ENCODE peak calls at places on chromosomes 11 and 22, in five cellular contexts. A is MM.1S, D is fibroblast of lung, J is astrocyte, K is PC-9. H is an unnamed sample.

GRCh38 chr11:28763876-28764275 is 655.7 kb downstream of the METTL15 start:
- DNase-seq in D (no peak), A (no peak), K (no peak), J (peak), H (no peak)

GRCh38 chr11:121566279-121567168 is 113.8 kb upstream of the SORL1-AS1 start:
- DNase-seq in K (no peak), J (no peak), A (no peak), D (no peak), H (no peak)

GRCh38 chr11:57544566-57544965 is 7.2 kb downstream of the SMTNL1 start:
- DNase-seq in K (no peak), J (no peak), A (no peak), D (no peak), H (no peak)

GRCh38 chr11:62193954-62194353 is 3.9 kb downstream of the SCGB1D1 start:
- DNase-seq in K (no peak), J (no peak), A (no peak), D (no peak), H (no peak)

GRCh38 chr11:132245558-132246385 is 875.4 kb downstream of the NTM start:
- DNase-seq in K (no peak), J (no peak), A (no peak), D (no peak), H (no peak)

GRCh38 chr11:63843042-63843441 is 4.1 kb downstream of the MARK2 start:
- DNase-seq in D (no peak), J (no peak), K (no peak), A (no peak), H (no peak)

GRCh38 chr11:112539741-112540140 is 279.1 kb upstream of the PLET1 start:
- DNase-seq in J (no peak), K (no peak), A (no peak), D (no peak), H (no peak)

GRCh38 chr11:3803726-3804510 is 4.4 kb upstream of the PGAP2 start:
- DNase-seq in A (no peak), J (peak), K (no peak), D (no peak), H (no peak)

GRCh38 chr11:57800444-57801184 is 39.0 kb downstream of the CTNND1 start:
- DNase-seq in D (peak), K (peak), A (peak), J (peak), H (peak)

GRCh38 chr11:83374311-83374710 is 88.1 kb upstream of the CCDC90B start:
- DNase-seq in K (no peak), D (no peak), A (no peak), J (no peak), H (no peak)

GRCh38 chr11:45913942-45914635 is 3.6 kb downstream of the PEX16 start:
- DNase-seq in D (no peak), J (no peak), K (no peak), A (no peak), H (no peak)

GRCh38 chr11:1706634-1707400 is 9.8 kb downstream of the KRTAP5-6 start:
- DNase-seq in A (no peak), D (no peak), K (no peak), J (no peak), H (no peak)

GRCh38 chr11:55726715-55727324 is 46.4 kb upstream of the OR5D13 start:
- DNase-seq in A (peak), D (no peak), K (no peak), J (no peak), H (no peak)

GRCh38 chr11:5596611-5597201 is at the start of gene TRIM6:
- DNase-seq in K (peak), D (peak), J (peak), A (no peak), H (peak)

GRCh38 chr11:69374110-69374981 is 80.4 kb downstream of the MYEOV start:
- DNase-seq in K (no peak), D (no peak), J (no peak), A (no peak), H (no peak)

GRCh38 chr11:5092821-5093585 is 23.6 kb downstream of the OR52E1 start:
- DNase-seq in K (no peak), J (no peak), A (no peak), D (no peak), H (no peak)

GRCh38 chr11:114607753-114608459 is 12.3 kb upstream of the NXPE4 start:
- DNase-seq in D (no peak), K (no peak), A (no peak), J (no peak), H (no peak)

GRCh38 chr11:85663781-85664560 is 958 bp downstream of the CREBZF start:
- DNase-seq in A (peak), D (peak), K (peak), J (peak), H (peak)

GRCh38 chr22:35506259-35506570 is 34.4 kb upstream of the RASD2 start:
- DNase-seq in D (peak), A (no peak), K (no peak), J (no peak), H (no peak)

GRCh38 chr11:76700177-76701100 is 29.9 kb upstream of the LRRC32 start:
- DNase-seq in J (peak), K (peak), A (no peak), D (peak), H (no peak)

GRCh38 chr11:96199563-96200025 is 143.4 kb downstream of the MAML2 start:
- DNase-seq in A (no peak), K (no peak), J (peak), D (peak), H (no peak)

GRCh38 chr11:35963911-35964310 is 20.0 kb downstream of the LDLRAD3 start:
- DNase-seq in J (no peak), A (no peak), K (no peak), D (no peak), H (no peak)

GRCh38 chr11:70556884-70557741 is 158.8 kb downstream of the CTTN start:
- DNase-seq in J (peak), D (no peak), K (peak), A (no peak), H (no peak)

GRCh38 chr11:6587360-6587953 is 16.0 kb downstream of the RRP8 start:
- DNase-seq in A (no peak), D (no peak), K (no peak), J (no peak), H (no peak)

GRCh38 chr22:36753916-36754315 is 22.0 kb downstream of the IFT27 start:
- DNase-seq in K (no peak), D (no peak), A (no peak), J (no peak), H (no peak)

GRCh38 chr11:47378011-47378835 is at the start of gene SPI1:
- DNase-seq in J (no peak), K (peak), D (no peak), A (peak), H (no peak)

GRCh38 chr22:41910599-41911291 is 4.1 kb downstream of the SHISA8 start:
- DNase-seq in J (no peak), K (no peak), D (no peak), A (no peak), H (no peak)

GRCh38 chr11:107102692-107103463 is 84.6 kb upstream of the GUCY1A2 start:
- DNase-seq in K (no peak), D (no peak), J (no peak), A (no peak), H (no peak)

GRCh38 chr11:123195182-123196059 is at the start of gene CLMP:
- DNase-seq in K (no peak), J (peak), A (no peak), D (peak), H (no peak)

GRCh38 chr11:1500466-1501420 is 14.2 kb upstream of the MOB2 start:
- DNase-seq in K (no peak), D (no peak), J (no peak), A (no peak), H (no peak)

GRCh38 chr22:43419371-43420080 is 7.7 kb downstream of the MPPED1 start:
- DNase-seq in K (no peak), A (no peak), D (no peak), J (no peak), H (no peak)

GRCh38 chr22:43423046-43423445 is 11.2 kb downstream of the MPPED1 start:
- DNase-seq in A (no peak), J (no peak), K (no peak), D (no peak), H (no peak)

GRCh38 chr22:43418079-43418825 is 6.4 kb downstream of the MPPED1 start:
- DNase-seq in A (no peak), D (no peak), J (no peak), K (no peak), H (no peak)

GRCh38 chr22:43421914-43422615 is 10.3 kb downstream of the MPPED1 start:
- DNase-seq in K (no peak), A (no peak), D (no peak), J (no peak), H (no peak)

DNA sequence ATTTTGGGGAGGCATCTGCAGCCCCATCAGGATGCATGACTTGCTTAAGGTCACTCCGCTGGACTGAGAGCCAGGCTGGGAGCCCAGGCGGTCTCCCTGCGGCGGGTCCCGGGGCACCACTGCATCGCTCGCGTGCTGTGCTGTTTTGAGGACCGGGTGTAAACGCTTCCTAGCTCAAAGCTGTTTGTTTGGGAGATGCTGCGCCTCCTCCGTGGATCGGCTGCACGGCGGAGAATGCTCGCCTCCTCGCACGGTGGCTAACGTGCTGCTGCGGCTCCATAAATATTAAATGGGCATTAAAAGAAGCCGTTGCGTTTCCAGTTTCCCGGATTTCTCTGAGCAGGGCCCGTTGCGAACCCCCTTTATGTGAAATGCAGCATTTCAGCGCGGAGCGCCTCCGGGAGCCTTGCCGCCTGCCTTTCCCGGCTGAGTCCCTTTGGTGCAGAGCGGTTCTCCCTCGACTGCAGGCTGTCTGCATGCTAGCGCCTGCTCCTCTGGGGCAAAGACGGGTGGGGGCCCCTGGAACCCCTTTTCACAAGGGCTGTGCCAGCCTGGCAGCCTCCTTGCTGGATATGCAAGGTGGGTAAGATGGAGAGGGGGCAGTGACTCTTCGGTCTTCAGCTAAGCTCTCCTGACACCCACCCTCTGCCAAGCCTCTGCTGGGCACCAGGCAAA is 9.3 kb downstream of the MPPED1 start:
- DNase-seq in J (no peak), K (no peak), A (no peak), D (no peak), H (no peak)
- TF ChIP-seq CTCF in J (no peak), K (no peak), A (no peak), D (no peak), H (no peak)

GRCh38 chr22:39296981-39297489 is 22.4 kb downstream of the RPL3 start:
- DNase-seq in A (peak), K (no peak), D (no peak), J (no peak), H (no peak)
- H3K4me2 ChIP-seq in A (peak), K (peak), D (no peak), J (peak), H (no peak)

GRCh38 chr11:14972581-14973490 is 685 bp upstream of the CALCA start:
- DNase-seq in A (no peak), D (no peak), K (no peak), J (no peak), H (no peak)

GRCh38 chr11:14974723-14975587 is 2.8 kb upstream of the CALCA start:
- DNase-seq in A (peak), J (peak), D (peak), K (no peak), H (no peak)

GRCh38 chr11:14974021-14974698 is 2.0 kb upstream of the CALCA start:
- DNase-seq in A (no peak), J (no peak), D (no peak), K (no peak), H (no peak)

GRCh38 chr11:14971865-14972580 is at the start of gene CALCA:
- DNase-seq in A (no peak), J (no peak), D (peak), K (no peak), H (no peak)

GRCh38 chr11:14973621-14974020 is 1.5 kb upstream of the CALCA start:
- DNase-seq in D (peak), A (no peak), K (no peak), J (peak), H (no peak)
- TF ChIP-seq EZH2 in D (peak), A (no peak), K (no peak), J (peak), H (no peak)

GRCh38 chr11:101436511-101437142 is 147.2 kb downstream of the TRPC6 start:
- DNase-seq in D (peak), J (peak), A (peak), K (no peak), H (peak)
- TF ChIP-seq CTCF in D (peak), J (peak), A (peak), K (peak), H (peak)

DNA sequence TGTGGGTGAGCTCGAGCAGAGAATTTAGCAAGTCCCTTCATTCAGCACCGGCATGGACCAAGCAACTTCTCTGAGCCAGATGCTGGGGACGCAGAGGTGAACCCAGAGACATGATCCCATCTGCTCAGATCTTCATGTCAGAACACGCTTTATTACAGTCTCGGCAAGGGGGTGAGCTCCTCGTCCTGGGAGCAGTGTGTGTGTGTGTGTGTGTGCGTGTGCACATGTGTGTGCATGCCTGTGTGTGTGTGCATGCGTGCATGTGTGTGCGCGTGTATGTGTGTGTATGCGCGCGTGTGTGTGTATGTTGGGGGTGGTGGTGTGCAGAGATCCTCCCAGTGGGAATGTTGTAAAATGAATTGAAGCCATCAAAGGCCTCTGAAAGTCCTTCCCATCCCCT is 9.8 kb downstream of the MIAT start:
- DNase-seq in D (no peak), J (no peak), K (no peak), A (no peak), H (no peak)
- H3K4me2 ChIP-seq in D (no peak), J (no peak), K (no peak), A (no peak), H (no peak)

GRCh38 chr22:29207231-29207550 is 1.5 kb downstream of the EMID1 start:
- DNase-seq in D (no peak), A (no peak), K (no peak), J (no peak), H (no peak)

GRCh38 chr22:29205260-29205597 is 467 bp upstream of the EMID1 start:
- DNase-seq in K (no peak), D (no peak), A (no peak), J (no peak), H (no peak)

GRCh38 chr22:29207562-29208501 is 2.1 kb downstream of the EMID1 start:
- DNase-seq in K (no peak), D (no peak), J (no peak), A (no peak), H (no peak)

GRCh38 chr22:29205598-29206371 is at the start of gene EMID1:
- DNase-seq in A (peak), D (no peak), K (no peak), J (no peak), H (peak)

DNA sequence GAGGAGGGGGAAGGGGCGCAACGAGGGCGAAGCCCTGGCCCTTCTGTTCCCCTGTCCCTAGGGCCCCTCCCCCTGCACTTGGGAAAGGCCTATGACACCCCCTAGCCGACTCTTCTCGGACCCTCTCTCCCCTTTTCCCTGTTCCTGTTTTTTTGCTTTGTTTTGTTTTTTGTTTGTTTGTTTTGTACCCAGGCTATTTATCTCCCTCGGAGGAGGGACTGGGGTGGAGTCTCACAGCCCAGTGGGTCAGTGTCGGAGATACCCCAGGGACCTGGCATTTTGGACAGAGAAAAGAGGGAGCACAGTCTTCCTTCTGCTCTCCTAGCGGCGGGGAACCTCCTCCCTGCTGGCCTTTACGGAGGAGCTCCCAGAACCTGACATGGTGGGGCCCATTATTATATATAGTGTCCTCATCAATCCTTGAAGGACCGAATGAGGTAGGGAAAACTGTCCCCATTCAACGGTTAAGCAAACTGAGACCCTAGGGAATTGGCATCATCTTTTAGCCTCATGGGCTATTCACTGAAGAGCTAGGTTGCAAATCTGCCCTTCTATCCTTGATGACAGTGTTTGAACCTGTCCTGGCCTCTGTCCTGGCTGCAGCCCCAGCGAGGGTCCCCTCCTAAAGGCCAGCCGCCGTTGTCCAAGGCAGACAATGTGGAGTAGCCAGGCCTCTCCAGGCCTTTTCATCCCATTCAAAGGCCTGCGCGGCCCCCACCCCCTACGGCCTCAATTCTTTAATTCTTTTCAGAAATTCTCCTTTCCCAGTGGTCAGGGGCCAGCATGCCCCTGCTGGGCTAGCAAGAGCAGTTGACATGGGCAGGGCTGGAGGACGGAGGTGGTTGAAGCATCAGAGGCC is 905 bp downstream of the EMID1 start:
- DNase-seq in J (no peak), D (no peak), A (no peak), K (no peak), H (no peak)
- TF ChIP-seq EZH2 in J (peak), D (peak), A (no peak), K (no peak), H (no peak)

GRCh38 chr11:13487661-13488030 is 8.2 kb downstream of the PTH start:
- DNase-seq in K (no peak), D (no peak), A (no peak), J (no peak), H (no peak)
- TF ChIP-seq CTCF in K (peak), D (peak), A (peak), J (no peak), H (peak)

GRCh38 chr11:10900686-10901415 is 43.0 kb upstream of the ZBED5 start:
- DNase-seq in A (no peak), K (peak), J (peak), D (peak), H (no peak)

GRCh38 chr11:10899542-10899830 is 41.6 kb upstream of the ZBED5 start:
- DNase-seq in J (no peak), D (peak), K (peak), A (no peak), H (no peak)

GRCh38 chr11:10898003-10898762 is 40.3 kb upstream of the ZBED5 start:
- DNase-seq in D (no peak), J (no peak), A (no peak), K (no peak), H (no peak)

GRCh38 chr11:10897150-10897549 is 39.3 kb upstream of the ZBED5 start:
- DNase-seq in K (no peak), A (no peak), D (no peak), J (no peak), H (no peak)

GRCh38 chr11:10898763-10899541 is 41.1 kb upstream of the ZBED5 start:
- DNase-seq in D (no peak), K (peak), J (no peak), A (no peak), H (no peak)
- H3K4me2 ChIP-seq in D (peak), K (peak), J (peak), A (no peak), H (no peak)

GRCh38 chr11:92226331-92227232 is 2.0 kb downstream of the FAT3 start:
- DNase-seq in D (peak), J (peak), K (no peak), A (no peak), H (no peak)
- TF ChIP-seq EZH2 in D (no peak), J (peak), K (no peak), A (no peak), H (no peak)

DNA sequence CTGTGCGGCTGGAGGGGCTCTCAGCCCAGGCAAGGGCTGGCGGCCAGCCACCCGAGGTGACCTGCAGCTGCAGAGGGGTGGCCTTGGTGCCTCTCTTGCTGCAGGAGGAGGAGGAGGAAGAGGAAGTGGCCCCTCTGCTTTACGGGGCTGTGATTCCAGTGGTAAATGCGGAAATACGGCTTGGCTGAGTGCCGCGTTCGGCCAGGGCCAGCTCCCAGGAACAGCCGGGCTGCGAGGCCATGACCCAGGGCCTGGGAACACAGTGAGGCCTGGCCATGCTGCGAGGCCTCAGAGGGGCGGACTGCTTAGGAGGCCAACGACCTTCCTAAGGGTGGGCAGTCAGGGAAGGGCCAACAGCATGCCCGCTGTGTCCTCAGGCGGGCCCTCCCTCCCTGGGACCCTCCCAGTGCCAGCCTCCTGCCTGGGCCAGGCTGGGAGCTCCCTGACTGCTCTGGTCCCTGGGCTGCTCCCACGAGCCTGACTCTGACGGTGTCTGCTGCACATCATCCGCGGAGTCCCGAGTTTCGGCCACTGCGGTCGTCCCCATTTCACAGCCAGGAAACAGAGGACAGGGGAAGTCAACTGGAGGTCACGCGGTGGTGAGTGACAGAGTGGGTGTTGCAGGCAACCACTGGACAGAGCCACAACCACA is 20.8 kb upstream of the PPARA start:
- DNase-seq in K (no peak), D (no peak), A (no peak), J (no peak), H (no peak)
- TF ChIP-seq CTCF in K (no peak), D (no peak), A (no peak), J (no peak), H (no peak)